ENCODE peak calls at places on chromosome 19, in eight cellular contexts. P is upper lobe of left lung, X is cardiac muscle cell, C is thoracic aorta, I is ovary, V is neural progenitor cell, H is fibroblast of lung, B is dorsolateral prefrontal cortex. W is an unnamed sample. For H3K27me3, the result is how much of the 10 kb centered on the place peaks cover.

GRCh38 chr19:41116261-41116660 is 2.0 kb downstream of the CYP2F1 start:
- DNase-seq in C (no peak), H (no peak), P (no peak), V (no peak), X (no peak), B (no peak), I (no peak), W (no peak)

GRCh38 chr19:49071860-49072547 is 495 bp downstream of the KCNA7 start:
- DNase-seq in V (peak), C (no peak), P (peak), B (no peak), H (no peak), I (no peak), X (peak), W (no peak)

GRCh38 chr19:3832001-3832400 is 36.8 kb downstream of the ZFR2 start:
- DNase-seq in X (no peak), P (no peak), B (no peak), C (no peak), H (no peak), V (no peak), I (no peak), W (no peak)

GRCh38 chr19:55115446-55116065 is 1.9 kb downstream of the PPP1R12C start:
- DNase-seq in P (no peak), B (no peak), C (no peak), I (no peak), H (no peak), V (no peak), X (no peak), W (no peak)

GRCh38 chr19:17266589-17266974 is 661 bp upstream of the BABAM1 start:
- DNase-seq in V (peak), C (no peak), P (no peak), I (no peak), X (no peak), B (no peak), H (no peak), W (no peak)

GRCh38 chr19:35793381-35794165 is 18.2 kb downstream of the ARHGAP33 start:
- DNase-seq in V (no peak), I (no peak), B (no peak), X (no peak), C (no peak), H (no peak), P (no peak), W (no peak)

GRCh38 chr19:8986296-8986695 is 23.9 kb downstream of the MUC16 start:
- DNase-seq in I (no peak), P (no peak), X (no peak), H (no peak), C (no peak), V (no peak), B (no peak), W (no peak)

GRCh38 chr19:6362351-6362801 is 1.0 kb downstream of the CLPP start:
- DNase-seq in P (no peak), I (no peak), B (no peak), H (peak), V (no peak), C (no peak), X (no peak), W (no peak)

GRCh38 chr19:45824531-45825262 is 9.6 kb upstream of the RSPH6A start:
- DNase-seq in B (no peak), I (no peak), V (no peak), C (no peak), X (peak), P (peak), H (no peak), W (no peak)

DNA sequence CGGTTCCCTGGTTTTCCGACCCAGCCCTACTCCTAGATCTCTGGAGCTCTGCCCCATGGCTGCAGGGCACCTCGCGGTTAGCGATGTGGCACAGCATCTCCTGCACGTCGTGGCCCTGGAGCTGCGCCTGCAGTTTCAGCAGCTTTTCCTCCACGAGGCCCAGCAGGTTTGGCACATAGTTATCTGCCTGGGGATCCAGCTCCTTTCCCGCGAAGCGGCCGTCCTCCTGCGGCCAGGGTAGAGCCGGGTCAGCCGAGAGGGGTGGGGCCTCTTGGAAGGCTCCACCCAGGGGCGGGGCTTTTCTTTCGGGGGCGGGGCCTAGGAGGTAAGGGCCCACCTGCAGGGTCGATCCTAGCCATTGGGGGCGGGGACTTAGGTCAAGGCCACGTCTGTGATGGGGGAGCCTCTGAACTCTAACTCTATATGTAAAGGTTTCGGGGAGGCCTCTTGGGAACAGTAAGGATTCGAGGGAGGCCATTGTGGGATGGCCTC is 2.5 kb upstream of the RGL3 start:
- DNase-seq in H (no peak), B (no peak), V (peak), I (peak), C (no peak), X (peak), P (peak), W (no peak)
- H3K4me3 ChIP-seq in H (no peak), B (peak), V (peak), I (no peak), C (peak), X (no peak), P (no peak), W (peak)

DNA sequence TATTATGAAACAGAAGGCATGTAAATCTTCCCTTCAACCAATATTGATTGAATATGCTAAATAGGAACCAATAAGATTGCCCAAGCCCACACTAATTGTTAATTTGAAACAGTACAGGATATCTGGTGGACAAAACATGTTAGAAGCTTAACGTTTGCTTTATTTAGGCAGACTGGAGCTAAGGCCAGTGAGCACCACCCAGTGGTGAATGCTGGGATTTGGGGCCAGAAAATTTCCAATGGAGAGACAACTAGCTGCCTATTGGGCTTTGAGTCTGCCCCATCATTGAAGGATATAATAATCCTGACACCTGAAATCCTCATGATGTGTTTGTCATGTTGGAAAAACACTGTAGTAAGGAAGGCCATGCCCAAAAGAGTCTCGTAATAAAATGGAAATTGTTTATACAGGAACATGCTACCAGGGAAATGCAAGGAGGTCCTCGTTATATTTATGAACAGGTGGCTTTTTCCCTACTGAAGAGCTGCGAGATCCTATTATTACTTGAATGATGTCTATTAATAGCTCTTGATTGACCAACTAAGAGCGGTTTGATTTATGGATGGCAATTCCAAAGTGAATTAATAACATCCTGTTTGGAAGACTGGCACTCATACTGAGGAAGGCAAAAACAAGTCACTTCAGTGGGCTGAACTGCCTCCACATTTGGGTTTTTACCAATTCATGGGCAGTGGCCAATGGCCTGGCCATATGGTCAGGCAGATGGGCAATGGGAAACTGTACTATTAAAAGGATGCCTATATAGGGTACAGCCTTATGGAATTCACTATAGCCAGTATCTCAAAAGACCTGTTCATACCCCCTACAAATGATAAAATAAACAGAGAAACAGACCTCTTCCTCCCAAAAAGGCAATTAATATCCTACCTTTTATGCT is 8.7 kb downstream of the SIGLECL1 start:
- DNase-seq in H (peak), X (peak), C (no peak), I (peak), V (peak), P (no peak), B (peak), W (no peak)
- TF ChIP-seq CTCF in H (peak), X (peak), C (no peak), I (no peak), V (peak), P (peak), B (peak), W (peak)

GRCh38 chr19:7871530-7872305 is 2.5 kb downstream of the PRR36 start:
- DNase-seq in H (peak), V (peak), B (peak), P (peak), I (peak), C (peak), X (peak), W (no peak)

GRCh38 chr19:7873304-7874079 is 698 bp downstream of the PRR36 start:
- DNase-seq in P (peak), V (no peak), B (no peak), H (no peak), C (no peak), I (no peak), X (peak), W (no peak)

GRCh38 chr19:7874080-7874856 is at the start of gene PRR36:
- DNase-seq in B (peak), P (peak), H (no peak), V (peak), I (no peak), C (no peak), X (peak), W (no peak)

GRCh38 chr19:7871280-7871529 is 3.0 kb downstream of the PRR36 start:
- DNase-seq in I (no peak), H (no peak), C (no peak), V (no peak), B (no peak), P (no peak), X (peak), W (no peak)

DNA sequence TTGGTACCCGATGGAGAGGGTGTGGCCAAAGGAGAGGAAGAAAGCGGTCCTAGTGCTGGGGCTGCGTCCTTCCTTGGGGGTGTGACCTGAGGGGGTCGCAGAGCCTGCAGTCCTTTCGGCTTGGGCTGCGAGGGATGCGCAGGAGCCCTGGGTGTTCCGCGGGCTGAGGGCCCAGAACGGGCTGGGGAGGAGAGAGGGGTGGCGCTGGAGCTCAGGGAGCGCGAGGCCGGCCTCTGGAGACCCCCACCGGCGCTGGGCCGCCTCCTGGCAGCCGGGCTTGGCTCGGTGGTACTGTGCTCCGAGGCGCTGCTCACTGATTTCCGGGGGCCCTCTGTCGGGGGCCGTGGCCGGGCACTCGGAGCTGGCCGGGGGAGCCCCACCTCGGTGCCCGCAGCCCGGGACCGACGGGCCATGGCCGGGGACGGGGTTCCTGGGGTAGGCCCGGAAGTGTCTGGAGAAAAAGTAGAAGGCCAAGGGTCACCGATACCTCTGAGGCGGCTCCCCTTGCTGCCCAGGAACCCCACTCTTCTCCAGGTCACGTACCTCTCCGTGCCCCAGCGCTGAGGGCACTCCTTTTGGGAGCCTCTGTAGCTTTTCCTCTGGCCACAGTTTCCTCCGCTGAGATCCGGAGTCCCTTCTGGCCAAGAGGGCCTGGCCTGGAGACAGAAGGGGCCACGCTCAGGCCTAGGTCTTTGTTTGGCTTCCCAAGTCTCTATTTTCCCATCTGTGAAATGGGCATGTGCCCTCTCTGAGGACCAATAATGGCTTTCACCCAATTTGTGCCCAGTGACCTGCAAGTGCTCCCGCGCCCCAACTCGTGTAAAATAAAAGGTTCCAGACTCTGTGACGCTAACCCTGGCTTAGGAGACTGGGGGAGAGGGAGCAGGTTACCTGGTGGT is 1.6 kb downstream of the PRR36 start:
- DNase-seq in H (no peak), V (no peak), X (no peak), I (peak), P (peak), C (no peak), B (no peak), W (no peak)
- H3K27me3 ChIP-seq in H (under half), V (under half), X (under half), I (under half), P (under half), C (under half), B (under half), W (under half)

DNA sequence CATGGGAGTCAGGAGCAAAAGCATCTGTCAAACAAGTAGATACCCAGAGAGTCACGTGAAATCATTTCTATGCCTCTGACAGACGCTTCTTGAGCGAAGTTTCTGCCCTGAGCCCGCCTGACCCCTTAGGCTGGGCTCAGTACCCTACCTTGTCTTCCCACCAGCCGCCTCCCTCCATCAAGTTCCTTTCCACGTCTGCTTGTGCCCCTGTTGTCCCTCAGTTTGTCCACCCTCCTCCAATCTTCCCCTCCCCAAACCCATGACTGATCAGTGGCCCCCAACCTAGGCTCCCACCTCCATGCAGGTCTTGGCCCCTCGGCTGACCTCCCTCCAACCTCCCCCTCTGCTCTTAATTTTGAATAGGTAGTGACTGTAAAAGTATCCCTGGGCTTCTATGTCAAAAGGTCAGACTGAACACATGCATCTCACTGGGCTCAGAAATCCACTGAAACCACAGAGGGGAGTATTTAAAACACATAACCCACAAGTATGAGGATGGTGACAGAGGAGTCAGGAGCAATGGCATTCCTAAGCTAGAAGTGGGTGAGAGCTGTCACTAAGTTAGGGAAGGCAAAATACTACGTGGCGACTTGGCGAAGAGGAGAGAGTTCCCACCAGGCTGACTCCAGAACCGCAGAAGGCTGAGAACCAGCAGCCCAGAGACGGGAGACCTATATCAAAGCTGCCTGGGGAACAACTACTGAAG is 1.7 kb upstream of the ZNF446 start:
- DNase-seq in I (no peak), H (peak), X (no peak), V (no peak), B (no peak), P (no peak), C (no peak), W (no peak)
- H3K4me3 ChIP-seq in I (no peak), H (no peak), X (no peak), V (no peak), B (no peak), P (no peak), C (no peak), W (no peak)

GRCh38 chr19:29479941-29480340 is 45.9 kb upstream of the VSTM2B start:
- DNase-seq in H (no peak), C (no peak), V (no peak), B (no peak), P (no peak), I (no peak), X (no peak), W (no peak)

GRCh38 chr19:29480507-29480906 is 45.3 kb upstream of the VSTM2B start:
- DNase-seq in V (no peak), C (no peak), I (no peak), X (no peak), H (no peak), P (no peak), B (no peak), W (no peak)

GRCh38 chr19:29476528-29476927 is 49.3 kb upstream of the VSTM2B start:
- DNase-seq in X (no peak), V (no peak), P (no peak), H (no peak), C (no peak), I (no peak), B (no peak), W (no peak)

GRCh38 chr19:29477831-29478577 is 47.8 kb upstream of the VSTM2B start:
- DNase-seq in B (no peak), H (no peak), V (no peak), X (no peak), I (no peak), C (no peak), P (no peak), W (no peak)

GRCh38 chr19:29478578-29479565 is 46.9 kb upstream of the VSTM2B start:
- DNase-seq in I (no peak), C (no peak), P (peak), X (peak), V (peak), B (peak), H (no peak), W (no peak)
- TF ChIP-seq CTCF in I (no peak), C (no peak), P (no peak), X (peak), V (peak), B (peak), H (no peak), W (no peak)

W was measured in esophagus squamous epithelium.